ENCODE peak calls at places on chromosome 3, in four cellular contexts. S is IMR-90, R is Peyer's patch, U is testis. M is an unnamed sample.
A peak's percentile ranks its signal among the peaks of the same experiment; 100 is the strongest.

GRCh38 chr3:118932822-118933558 is 101.7 kb downstream of the IGSF11 start:
- DNase-seq in R (no peak), S (no peak), U (peak; percentile 38), M (peak; percentile 29)

GRCh38 chr3:185473290-185473815 is 25.5 kb downstream of the TMEM41A start:
- DNase-seq in U (no peak), R (no peak), S (peak; percentile 2), M (no peak)

GRCh38 chr3:11553436-11554235 is 90.1 kb downstream of the VGLL4 start:
- DNase-seq in U (peak; percentile 81), R (no peak), S (peak; percentile 45), M (peak; percentile 59)

GRCh38 chr3:7322957-7323679 is 462.2 kb downstream of the GRM7 start:
- DNase-seq in R (no peak), U (no peak), S (no peak), M (no peak)

GRCh38 chr3:169659858-169660614 is 3.5 kb downstream of the MECOM start:
- DNase-seq in S (no peak), U (no peak), R (no peak), M (no peak)

GRCh38 chr3:131216801-131217200 is 164.8 kb upstream of the NUDT16 start:
- DNase-seq in U (no peak), R (no peak), S (peak; percentile 50), M (no peak)

GRCh38 chr3:42290966-42291714 is 25.2 kb upstream of the CCK start:
- DNase-seq in S (no peak), U (no peak), R (no peak), M (no peak)

GRCh38 chr3:189322339-189322738 is 150.6 kb downstream of the TPRG1 start:
- DNase-seq in S (no peak), U (no peak), R (no peak), M (no peak)

GRCh38 chr3:195151402-195151801 is 119.6 kb downstream of the XXYLT1 start:
- DNase-seq in U (no peak), R (no peak), S (no peak), M (no peak)

GRCh38 chr3:130839815-130840214 is 54.1 kb upstream of the ATP2C1 start:
- DNase-seq in U (no peak), R (peak; percentile 16), S (no peak), M (no peak)

GRCh38 chr3:22263042-22263441 is 512.0 kb upstream of the ZNF385D start:
- DNase-seq in U (no peak), S (peak; percentile 19), R (no peak), M (no peak)

GRCh38 chr3:8575364-8576104 is 69.1 kb downstream of the SSUH2 start:
- DNase-seq in S (peak; percentile 51), R (no peak), U (no peak), M (no peak)

GRCh38 chr3:124772081-124772831 is 42.0 kb downstream of the UMPS start:
- DNase-seq in U (peak; percentile 80), S (peak; percentile 70), R (no peak), M (peak; percentile 67)

GRCh38 chr3:31466016-31466415 is 66.7 kb upstream of the STT3B start:
- DNase-seq in S (no peak), R (no peak), U (no peak), M (no peak)

GRCh38 chr3:42701371-42702065 is 1.1 kb downstream of the HHATL start:
- DNase-seq in S (no peak), R (no peak), U (peak; percentile 60), M (peak; percentile 90)

GRCh38 chr3:151210676-151211381 is 7.8 kb upstream of the GPR171 start:
- DNase-seq in U (no peak), S (no peak), R (no peak), M (no peak)

GRCh38 chr3:113035387-113035982 is 44.7 kb downstream of the GTPBP8 start:
- DNase-seq in U (peak; percentile 53), R (no peak), S (peak; percentile 63), M (no peak)

GRCh38 chr3:111538687-111539086 is 3.3 kb upstream of the CD96 start:
- DNase-seq in R (no peak), S (peak; percentile 72), U (no peak), M (no peak)

GRCh38 chr3:131543714-131544113 is 40.9 kb upstream of the MRPL3 start:
- DNase-seq in U (peak; percentile 71), R (peak; percentile 17), S (peak; percentile 84), M (peak; percentile 68)

GRCh38 chr3:31472479-31473390 is 60.0 kb upstream of the STT3B start:
- DNase-seq in U (no peak), R (no peak), S (peak; percentile 24), M (no peak)

GRCh38 chr3:42601898-42602581 is 1.6 kb downstream of the NKTR start:
- DNase-seq in S (peak; percentile 22), U (no peak), R (no peak), M (no peak)

GRCh38 chr3:42656680-42657610 is 3.4 kb downstream of the ZBTB47 start:
- DNase-seq in S (no peak), R (no peak), U (no peak), M (no peak)

GRCh38 chr3:193701896-193702644 is 109.1 kb downstream of the OPA1 start:
- DNase-seq in S (peak; percentile 27), R (no peak), U (no peak), M (no peak)

GRCh38 chr3:122055215-122055614 is at the start of gene CD86:
- DNase-seq in R (peak; percentile 55), S (no peak), U (no peak), M (no peak)

GRCh38 chr3:154349223-154349622 is 24.9 kb upstream of the DHX36 start:
- DNase-seq in R (no peak), S (no peak), U (no peak), M (no peak)

GRCh38 chr3:143507735-143508580 is 340.3 kb downstream of the SLC9A9 start:
- DNase-seq in U (no peak), S (peak; percentile 72), R (no peak), M (no peak)

GRCh38 chr3:134325722-134326121 is 48.5 kb downstream of the AMOTL2 start:
- DNase-seq in R (no peak), S (no peak), U (no peak), M (peak; percentile 52)

GRCh38 chr3:86410587-86410986 is 580.4 kb downstream of the VGLL3 start:
- DNase-seq in U (no peak), S (no peak), R (no peak), M (no peak)

GRCh38 chr3:72155391-72156064 is 370.6 kb upstream of the PROK2 start:
- DNase-seq in R (no peak), S (peak; percentile 98), U (peak; percentile 49), M (peak; percentile 36)

GRCh38 chr3:192207661-192208060 is 519.7 kb downstream of the FGF12 start:
- DNase-seq in S (no peak), R (no peak), U (no peak), M (peak; percentile 65)

GRCh38 chr3:24164967-24165366 is 219.9 kb downstream of the NR1D2 start:
- DNase-seq in R (no peak), U (no peak), S (no peak), M (no peak)

GRCh38 chr3:141271279-141272033 is 39.8 kb downstream of the PXYLP1 start:
- DNase-seq in S (no peak), U (no peak), R (no peak), M (no peak)

GRCh38 chr3:81778678-81779182 is 17.3 kb upstream of the GBE1 start:
- DNase-seq in R (no peak), U (no peak), S (peak; percentile 72), M (no peak)

GRCh38 chr3:13479582-13480339 is at the start of gene HDAC11:
- DNase-seq in U (peak; percentile 99), R (peak; percentile 98), S (peak; percentile 95), M (peak; percentile 100)

GRCh38 chr3:12891985-12892839 is 50.8 kb upstream of the RPL32 start:
- DNase-seq in R (peak; percentile 40), U (peak; percentile 63), S (peak; percentile 66), M (peak; percentile 48)

DNA sequence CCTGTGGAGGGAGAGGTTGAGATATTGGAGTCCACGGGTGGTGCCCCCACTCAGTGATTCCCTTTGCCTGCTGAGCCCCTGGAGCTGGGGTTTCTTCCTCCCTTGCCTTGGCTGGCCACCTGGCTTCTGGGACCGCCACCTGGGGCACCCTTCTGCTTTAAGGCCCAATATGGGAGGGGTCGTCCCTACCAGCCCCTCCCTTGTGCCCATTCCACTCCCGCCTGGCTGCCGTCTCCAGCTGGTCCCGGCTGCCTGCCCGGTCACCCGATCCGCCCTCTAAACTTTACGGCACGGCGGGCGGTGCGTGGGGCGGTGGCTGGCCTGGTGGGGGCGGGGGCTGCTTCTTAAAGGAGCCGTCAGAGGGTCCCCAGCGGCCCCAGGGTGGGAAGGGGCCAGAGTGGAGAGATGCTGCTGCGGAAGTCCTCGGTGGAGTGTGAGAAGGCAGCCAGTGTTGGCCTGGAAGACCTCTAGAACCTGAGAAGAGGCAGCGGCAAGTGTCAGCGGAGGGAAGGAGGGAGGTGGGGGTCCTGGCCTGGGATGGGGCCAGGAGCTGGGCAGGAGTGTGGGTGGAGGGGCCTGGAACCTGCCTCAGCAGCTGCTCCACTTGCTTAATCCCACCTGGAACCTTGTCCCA is 1.6 kb upstream of the SEMA3B start:
- DNase-seq in R (no peak), U (peak; percentile 53), S (no peak), M (peak; percentile 78)
- TF ChIP-seq POLR2A in R (peak; percentile 78), U (no peak), S (no peak), M (no peak)

DNA sequence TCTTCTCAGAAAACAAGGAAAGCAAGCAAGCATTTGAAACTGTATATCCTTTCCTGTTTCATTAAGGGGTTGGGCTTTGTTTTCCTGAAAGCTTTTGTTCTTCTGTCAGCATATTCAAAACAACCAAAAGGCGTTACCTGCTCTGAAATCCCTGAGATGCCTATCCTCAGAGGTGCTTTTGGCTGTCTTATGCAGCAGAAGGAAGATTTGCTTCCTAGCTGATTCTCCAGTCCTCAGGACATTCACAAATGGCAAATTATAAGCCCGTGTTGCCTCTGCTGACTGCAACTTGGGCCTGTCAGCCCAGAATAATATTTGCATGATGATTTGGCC is 171.9 kb upstream of the WNT5A start:
- DNase-seq in S (no peak), U (no peak), R (no peak), M (no peak)
- TF ChIP-seq CTCF in S (no peak), U (no peak), R (no peak), M (no peak)

GRCh38 chr3:98563661-98564281 is 29.6 kb downstream of the CPOX start:
- DNase-seq in S (peak; percentile 61), U (no peak), R (no peak), M (no peak)

GRCh38 chr3:98557324-98558010 is 25.7 kb downstream of the GPR15 start:
- DNase-seq in R (no peak), U (no peak), S (no peak), M (no peak)

GRCh38 chr3:98558100-98558499 is 26.3 kb downstream of the GPR15 start:
- DNase-seq in S (no peak), U (no peak), R (no peak), M (no peak)

GRCh38 chr3:98561727-98562521 is 30.1 kb downstream of the GPR15 start:
- DNase-seq in R (no peak), S (peak; percentile 12), U (no peak), M (no peak)

GRCh38 chr3:98560911-98561310 is 29.1 kb downstream of the GPR15 start:
- DNase-seq in R (no peak), S (no peak), U (no peak), M (no peak)
- TF ChIP-seq POLR2A in R (no peak), S (no peak), U (no peak), M (no peak)

DNA sequence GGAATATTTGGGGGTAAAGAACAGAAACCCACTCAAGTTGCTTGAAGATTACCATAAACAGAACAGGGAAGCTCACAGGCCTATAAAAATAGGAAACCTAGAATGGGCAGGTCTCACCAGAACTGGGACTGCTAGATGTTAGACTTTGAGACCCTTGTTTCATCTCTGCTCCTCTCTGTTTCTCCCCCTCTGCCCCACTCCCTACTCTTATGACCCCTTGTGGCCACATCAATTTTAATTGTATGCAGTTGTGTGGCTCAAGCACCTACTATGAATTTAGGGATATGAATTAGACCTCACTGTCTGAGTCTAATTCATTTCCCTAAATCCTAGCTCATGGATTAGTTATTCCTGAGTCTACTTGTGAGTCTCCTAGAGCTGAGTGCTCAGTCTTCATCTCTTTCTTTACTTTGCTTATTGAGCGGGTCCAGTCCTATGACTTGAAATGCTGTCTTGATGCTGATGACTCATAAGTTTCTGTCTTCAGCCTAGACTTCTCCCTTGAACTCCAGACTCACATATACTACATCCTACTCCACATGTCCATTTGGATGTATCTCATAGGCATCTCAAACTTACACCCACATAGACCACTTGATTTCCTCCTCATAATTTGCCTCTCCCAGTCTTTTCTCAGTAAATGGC is 78.7 kb downstream of the ITPR1 start:
- DNase-seq in S (no peak), R (no peak), U (no peak), M (no peak)
- TF ChIP-seq CTCF in S (no peak), R (peak; percentile 17), U (no peak), M (peak; percentile 16)

M was measured in heart left ventricle.